ENCODE peak calls at places on chromosomes 16 and 17, in five cellular contexts. G is A549, E is coronary artery, A is tibial nerve, I is upper lobe of right lung. K is an unnamed sample.

GRCh38 chr17:156094-156621 is 18.8 kb downstream of the SCGB1C2 start:
- DNase-seq in G (no peak), E (no peak), A (no peak), I (no peak), K (no peak)

GRCh38 chr17:77312786-77313599 is 172.2 kb downstream of the SEC14L1 start:
- DNase-seq in G (no peak), E (peak), A (peak), I (no peak), K (peak)

GRCh38 chr16:66199189-66199588 is 167.3 kb upstream of the CDH5 start:
- DNase-seq in G (no peak), E (no peak), A (no peak), I (no peak), K (no peak)

GRCh38 chr16:74748042-74748709 is 26.4 kb downstream of the FA2H start:
- DNase-seq in G (no peak), E (no peak), A (no peak), I (no peak), K (no peak)

GRCh38 chr17:2028234-2028614 is 1.7 kb upstream of the DPH1 start:
- DNase-seq in G (no peak), E (no peak), A (no peak), I (no peak), K (no peak)

GRCh38 chr17:69967910-69968411 is 107.1 kb upstream of the KCNJ16 start:
- DNase-seq in G (no peak), E (no peak), A (no peak), I (no peak), K (peak)

GRCh38 chr17:75812096-75813001 is 27.7 kb downstream of the UNK start:
- DNase-seq in G (no peak), E (no peak), A (no peak), I (no peak), K (no peak)

GRCh38 chr17:36994438-36994837 is 45.7 kb downstream of the AATF start:
- DNase-seq in G (no peak), E (no peak), A (no peak), I (no peak), K (no peak)

GRCh38 chr17:59299400-59300092 is 31.9 kb upstream of the YPEL2 start:
- DNase-seq in G (no peak), E (no peak), A (no peak), I (no peak), K (no peak)

GRCh38 chr16:61676740-61677139 is 359.5 kb downstream of the CDH8 start:
- DNase-seq in G (no peak), E (no peak), A (no peak), I (no peak), K (no peak)

GRCh38 chr16:86668136-86668535 is 89.8 kb downstream of the FOXL1 start:
- DNase-seq in G (peak), E (no peak), A (no peak), I (no peak), K (no peak)

GRCh38 chr16:14181371-14182050 is 110.4 kb downstream of the MRTFB start:
- DNase-seq in G (peak), E (no peak), A (no peak), I (no peak), K (peak)

GRCh38 chr17:78879679-78880186 is 23.3 kb downstream of the CEP295NL start:
- DNase-seq in G (no peak), E (peak), A (peak), I (peak), K (peak)

GRCh38 chr17:50499722-50500121 is 8.5 kb upstream of the MYCBPAP start:
- DNase-seq in G (no peak), E (no peak), A (no peak), I (no peak), K (no peak)

GRCh38 chr17:68435361-68435760 is 21.9 kb downstream of the WIPI1 start:
- DNase-seq in G (no peak), E (no peak), A (no peak), I (no peak), K (no peak)

GRCh38 chr17:64750478-64750877 is 88.4 kb upstream of the SMURF2 start:
- DNase-seq in G (no peak), E (no peak), A (no peak), I (no peak), K (no peak)

GRCh38 chr17:6480325-6480675 is 36.0 kb downstream of the PIMREG start:
- DNase-seq in G (no peak), E (no peak), A (no peak), I (no peak), K (no peak)

GRCh38 chr17:81722184-81723120 is 10.4 kb downstream of the SLC25A10 start:
- DNase-seq in G (no peak), E (no peak), A (no peak), I (peak), K (no peak)

GRCh38 chr17:3788200-3788599 is 12.8 kb downstream of the ITGAE start:
- DNase-seq in G (no peak), E (no peak), A (no peak), I (no peak), K (no peak)

GRCh38 chr16:4979736-4980660 is 21.9 kb downstream of the SEC14L5 start:
- DNase-seq in G (no peak), E (no peak), A (no peak), I (no peak), K (no peak)

GRCh38 chr17:81050645-81051625 is 16.0 kb downstream of the BAIAP2 start:
- DNase-seq in G (no peak), E (no peak), A (no peak), I (no peak), K (no peak)

GRCh38 chr16:30948956-30949654 is at the start of gene ORAI3:
- DNase-seq in G (peak), E (peak), A (peak), I (peak), K (no peak)

GRCh38 chr17:9125722-9126121 is 104.4 kb downstream of the NTN1 start:
- DNase-seq in G (no peak), E (no peak), A (no peak), I (no peak), K (no peak)

GRCh38 chr17:18963126-18964017 is 11.4 kb downstream of the SLC5A10 start:
- DNase-seq in G (no peak), E (no peak), A (no peak), I (no peak), K (no peak)

GRCh38 chr17:74758846-74759163 is 10.4 kb downstream of the NHERF1 start:
- DNase-seq in G (no peak), E (no peak), A (no peak), I (no peak), K (no peak)

GRCh38 chr17:68326681-68327080 is 35.4 kb downstream of the ARSG start:
- DNase-seq in G (no peak), E (no peak), A (no peak), I (no peak), K (no peak)

GRCh38 chr17:21095735-21096134 is 31.0 kb upstream of the DHRS7B start:
- DNase-seq in G (peak), E (no peak), A (no peak), I (no peak), K (no peak)

GRCh38 chr17:47891545-47892088 is 4.4 kb upstream of the SP2 start:
- DNase-seq in G (no peak), E (no peak), A (no peak), I (no peak), K (no peak)

GRCh38 chr16:69319826-69320730 is 8.9 kb downstream of the VPS4A start:
- DNase-seq in G (no peak), E (peak), A (no peak), I (peak), K (no peak)

GRCh38 chr17:80738406-80738805 is 193.8 kb downstream of the RPTOR start:
- DNase-seq in G (no peak), E (no peak), A (no peak), I (no peak), K (no peak)

GRCh38 chr17:1606352-1606985 is 22.2 kb downstream of the SLC43A2 start:
- DNase-seq in G (no peak), E (no peak), A (no peak), I (no peak), K (no peak)

GRCh38 chr16:30076276-30076791 is 540 bp downstream of the PPP4C start:
- DNase-seq in G (no peak), E (no peak), A (no peak), I (no peak), K (no peak)

GRCh38 chr16:48352648-48353347 is 32.4 kb downstream of the SIAH1 start:
- DNase-seq in G (no peak), E (no peak), A (no peak), I (no peak), K (no peak)

GRCh38 chr17:80860703-80861359 is 130.8 kb upstream of the CHMP6 start:
- DNase-seq in G (no peak), E (no peak), A (no peak), I (no peak), K (no peak)

GRCh38 chr16:48916566-48916965 is 306.6 kb upstream of the N4BP1 start:
- DNase-seq in G (no peak), E (no peak), A (no peak), I (no peak), K (no peak)

GRCh38 chr17:16975266-16975651 is 3.3 kb upstream of the TNFRSF13B start:
- DNase-seq in G (no peak), E (no peak), A (no peak), I (no peak), K (no peak)

GRCh38 chr17:794876-795275 is 12.7 kb downstream of the MRM3 start:
- DNase-seq in G (peak), E (peak), A (peak), I (peak), K (peak)

GRCh38 chr16:47503936-47504335 is 42.8 kb downstream of the PHKB start:
- DNase-seq in G (no peak), E (no peak), A (no peak), I (no peak), K (no peak)

GRCh38 chr16:59044616-59045015 is 310.5 kb upstream of the GOT2 start:
- DNase-seq in G (no peak), E (no peak), A (no peak), I (no peak), K (no peak)

DNA sequence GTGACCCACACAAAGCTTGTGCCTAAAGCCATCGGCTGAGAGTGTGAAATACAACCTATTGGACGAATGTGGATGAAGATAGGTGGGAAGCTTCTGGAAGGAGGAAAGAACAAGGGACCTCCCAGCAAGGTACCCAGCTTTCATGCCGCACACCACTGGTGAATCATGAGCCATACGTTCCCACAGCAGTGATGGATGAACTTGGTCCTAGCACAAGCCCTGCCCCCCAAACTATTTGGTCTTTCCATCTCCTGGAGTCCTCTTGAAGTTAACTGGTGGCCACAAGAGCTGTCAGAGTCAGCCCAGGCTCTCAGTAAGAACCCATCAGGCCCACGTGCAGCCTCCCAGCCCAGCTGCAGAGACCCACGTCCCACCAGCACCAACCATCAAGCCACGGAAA is 102.8 kb downstream of the ZFHX3 start:
- DNase-seq in G (no peak), E (no peak), A (no peak), I (no peak), K (no peak)
- TF ChIP-seq CTCF in G (no peak), E (no peak), A (no peak), I (no peak), K (no peak)

GRCh38 chr17:15892679-15893332 is 52.1 kb upstream of the ADORA2B start:
- DNase-seq in G (peak), E (no peak), A (no peak), I (no peak), K (peak)
- H3K4me3 ChIP-seq in G (no peak), E (no peak), A (no peak), I (no peak), K (no peak)

GRCh38 chr17:57866723-57867122 is 16.9 kb upstream of the MRPS23 start:
- DNase-seq in G (no peak), E (no peak), A (no peak), I (no peak), K (no peak)

GRCh38 chr17:57868775-57869598 is 19.1 kb upstream of the MRPS23 start:
- DNase-seq in G (no peak), E (no peak), A (no peak), I (no peak), K (no peak)

GRCh38 chr17:57867126-57867525 is 17.3 kb upstream of the MRPS23 start:
- DNase-seq in G (no peak), E (no peak), A (no peak), I (no peak), K (no peak)

GRCh38 chr17:57869599-57870282 is 19.9 kb upstream of the MRPS23 start:
- DNase-seq in G (peak), E (no peak), A (no peak), I (no peak), K (peak)

DNA sequence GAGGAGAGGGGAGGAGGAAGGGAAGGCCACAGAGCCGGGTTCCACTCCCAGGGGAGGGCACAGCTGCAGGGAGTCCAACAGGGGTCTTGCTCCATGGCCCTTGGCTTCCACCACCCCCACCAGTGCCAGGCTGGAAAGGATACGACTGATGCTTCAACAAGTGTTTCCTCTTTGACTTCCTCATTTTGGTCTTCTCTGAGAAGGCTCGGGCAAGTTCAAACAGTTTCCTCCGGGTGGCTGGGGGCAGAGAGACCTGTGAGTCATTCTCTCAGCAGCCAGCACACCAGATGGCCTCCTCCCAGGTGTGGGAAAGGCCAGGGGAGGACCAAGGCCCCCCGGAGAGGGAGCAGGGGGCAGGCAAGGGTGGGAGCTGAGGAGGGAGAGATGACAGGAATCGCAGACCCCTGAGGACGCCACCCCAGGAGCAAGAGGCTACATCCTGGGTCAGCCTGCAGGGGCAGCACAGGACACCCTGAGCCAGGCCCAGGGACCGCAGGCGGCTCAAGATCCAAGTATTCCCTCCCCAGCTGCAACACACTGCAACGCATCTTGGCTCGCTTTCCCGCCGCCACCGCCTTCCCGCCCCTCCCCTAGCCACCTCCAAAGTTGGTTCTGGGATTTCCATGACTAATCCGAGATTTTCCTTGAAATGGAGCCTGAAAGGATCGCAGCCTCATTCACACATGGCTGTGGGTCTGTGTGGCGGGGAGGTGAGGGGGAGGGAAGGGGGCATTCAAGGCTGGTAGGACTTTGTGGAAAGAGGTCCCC is 18.3 kb upstream of the MRPS23 start:
- DNase-seq in G (peak), E (peak), A (peak), I (no peak), K (peak)
- TF ChIP-seq CTCF in G (peak), E (no peak), A (peak), I (peak), K (peak)

DNA sequence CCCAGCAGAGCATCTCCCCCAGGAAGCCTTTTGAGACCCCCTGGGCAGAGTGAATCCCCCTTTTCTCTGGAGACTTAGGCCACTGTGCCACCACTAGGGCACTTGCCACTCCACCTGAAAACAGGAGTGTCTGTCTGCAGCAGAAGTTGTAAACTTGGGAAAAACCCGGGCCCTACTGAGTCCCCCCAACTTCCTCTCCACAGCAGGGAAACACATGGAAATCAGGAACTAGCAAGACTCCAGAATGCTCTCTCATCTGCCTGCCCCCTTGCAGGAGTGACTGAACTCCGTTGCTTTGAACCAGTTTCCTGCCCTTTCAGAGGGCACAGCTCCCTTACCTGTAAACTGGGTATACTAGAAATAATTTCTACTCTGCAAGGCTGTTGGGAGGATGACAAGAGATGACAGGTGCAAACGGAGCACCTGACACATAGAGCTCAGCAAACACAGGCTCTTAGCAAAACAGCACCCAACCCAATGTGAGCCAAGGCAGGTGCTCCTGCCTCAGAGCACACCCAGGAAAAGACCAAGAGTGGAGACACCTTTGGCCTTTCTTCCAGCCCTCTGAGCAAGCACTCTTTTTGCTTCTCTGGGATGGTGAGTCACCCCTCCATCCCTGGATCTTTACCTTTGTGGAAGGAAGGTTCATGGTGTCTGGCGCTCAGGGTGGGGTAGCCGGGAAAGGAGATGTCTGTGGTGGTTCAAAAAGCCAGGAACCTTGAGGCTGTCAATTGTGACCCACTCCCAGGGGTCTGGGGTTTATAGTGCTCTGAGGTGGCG is at the start of gene HCRT:
- DNase-seq in G (no peak), E (no peak), A (no peak), I (no peak), K (no peak)
- H3K4me3 ChIP-seq in G (peak), E (peak), A (peak), I (peak), K (peak)

DNA sequence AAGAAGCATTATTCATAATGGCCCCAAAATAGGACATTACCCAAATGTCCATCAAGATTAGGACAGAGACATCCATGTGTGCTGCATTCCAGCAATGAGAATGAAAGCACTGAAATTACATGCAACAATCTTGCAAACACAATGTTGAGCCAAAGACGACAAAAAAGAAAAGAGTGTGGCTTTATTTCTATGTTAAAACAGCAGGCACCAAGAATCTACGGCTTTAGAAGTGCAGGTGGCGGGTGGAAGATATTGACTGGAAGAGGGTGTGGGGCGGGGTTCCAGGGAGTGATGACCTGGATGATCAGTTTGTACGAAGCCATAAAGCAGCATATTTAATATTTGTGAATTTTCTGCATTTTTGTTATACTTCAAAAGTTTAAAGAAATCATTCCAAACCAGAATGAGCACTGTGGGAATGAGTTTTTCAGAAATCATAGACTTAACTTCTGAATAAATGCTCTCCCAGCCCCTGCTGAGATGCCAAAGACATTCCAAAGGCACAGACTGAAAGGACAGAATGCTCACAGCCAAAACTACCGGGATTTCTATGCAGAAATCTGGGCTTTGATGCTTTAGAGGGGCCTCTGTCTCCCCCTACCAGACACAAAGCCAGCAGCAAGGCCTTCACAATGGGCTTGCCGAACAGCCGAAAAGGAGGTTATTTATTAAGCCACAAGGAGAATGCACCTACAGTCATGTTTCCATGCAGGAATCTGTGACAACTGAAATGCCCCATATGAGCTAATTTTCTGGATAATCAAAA is 361.6 kb downstream of the GRIN2A start:
- DNase-seq in G (no peak), E (no peak), A (no peak), I (no peak), K (no peak)
- TF ChIP-seq CTCF in G (no peak), E (no peak), A (no peak), I (no peak), K (no peak)

DNA sequence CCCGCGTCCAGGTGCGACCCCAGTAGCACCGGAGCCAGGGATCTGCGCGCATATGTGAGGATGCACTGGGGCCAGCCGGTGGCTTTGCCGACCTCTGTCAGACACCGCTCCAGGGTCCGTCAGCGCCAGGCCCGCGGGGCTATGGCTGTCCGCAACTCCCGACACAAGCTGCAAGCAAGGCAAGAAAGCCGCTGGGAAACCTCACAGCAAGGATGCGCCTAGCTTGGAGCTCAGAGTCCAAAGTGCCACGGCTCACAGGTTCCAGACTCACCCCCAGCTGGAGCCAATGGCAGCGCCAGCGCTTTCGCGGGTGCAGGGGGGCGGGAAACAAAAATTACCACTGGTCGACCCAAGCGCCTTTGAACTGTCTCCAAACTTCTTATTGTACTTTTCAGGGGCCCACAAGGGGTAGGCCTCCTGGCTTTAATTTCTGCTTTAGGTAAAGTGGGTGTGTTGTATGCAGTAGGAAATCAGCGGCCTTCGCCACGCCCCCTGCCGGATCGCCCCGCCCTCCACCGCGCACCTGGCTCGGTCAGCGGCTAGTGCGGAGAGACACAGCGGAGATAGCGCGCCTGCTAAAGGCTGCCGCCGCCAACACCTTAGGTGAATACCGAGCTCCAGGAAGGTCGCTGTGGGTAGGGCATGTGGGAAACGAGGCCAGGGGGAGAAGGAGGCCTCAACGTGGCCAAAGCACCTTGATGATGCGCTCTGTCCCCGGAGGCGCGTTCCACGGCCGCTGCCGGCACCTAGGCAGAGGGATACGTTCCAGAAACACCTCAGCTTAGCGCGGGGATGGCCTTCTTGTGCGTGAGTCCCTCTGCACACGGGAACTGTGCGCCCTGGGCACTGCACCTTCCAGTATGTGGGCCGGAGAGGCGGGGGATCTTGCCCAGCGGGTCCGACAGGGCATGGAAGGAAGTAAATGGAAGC is 61.1 kb upstream of the RBL2 start:
- DNase-seq in G (peak), E (no peak), A (no peak), I (peak), K (no peak)
- H3K4me3 ChIP-seq in G (peak), E (no peak), A (no peak), I (peak), K (peak)

K was measured in astrocyte of the cerebellum.